ENCODE peak calls at places on chromosomes 5 and 9, in nine cellular contexts. One of them, this sample, is unnamed.

GRCh38 chr5:99285606-99286005 is 356.8 kb upstream of the CHD1 start:
- DNase-seq in HepG2: no peak
- DNase-seq in suprapubic skin: no peak
- DNase-seq in right atrium auricular region: no peak
- DNase-seq in IMR-90: no peak
- DNase-seq in PC-3: no peak
- DNase-seq in left lung: no peak
- DNase-seq in heart left ventricle: no peak
- DNase-seq in fibroblast of lung: no peak
- DNase-seq in this sample: no peak

GRCh38 chr9:108468364-108468763 is 387.4 kb downstream of the ACTL7B start:
- DNase-seq in HepG2: no peak
- DNase-seq in suprapubic skin: no peak
- DNase-seq in right atrium auricular region: no peak
- DNase-seq in IMR-90: peak
- DNase-seq in PC-3: peak
- DNase-seq in left lung: no peak
- DNase-seq in heart left ventricle: no peak
- DNase-seq in fibroblast of lung: no peak
- DNase-seq in this sample: no peak

GRCh38 chr9:93100265-93100636 is 4.2 kb downstream of the CARD19 start:
- DNase-seq in HepG2: no peak
- DNase-seq in suprapubic skin: peak
- DNase-seq in right atrium auricular region: no peak
- DNase-seq in IMR-90: no peak
- DNase-seq in PC-3: no peak
- DNase-seq in left lung: peak
- DNase-seq in heart left ventricle: no peak
- DNase-seq in fibroblast of lung: no peak
- DNase-seq in this sample: no peak

GRCh38 chr9:3441197-3441816 is 84.5 kb downstream of the RFX3 start:
- DNase-seq in HepG2: peak
- DNase-seq in suprapubic skin: no peak
- DNase-seq in right atrium auricular region: no peak
- DNase-seq in IMR-90: peak
- DNase-seq in PC-3: peak
- DNase-seq in left lung: peak
- DNase-seq in heart left ventricle: peak
- DNase-seq in fibroblast of lung: peak
- DNase-seq in this sample: peak

GRCh38 chr9:99129091-99129490 is 24.2 kb downstream of the TGFBR1 start:
- DNase-seq in HepG2: no peak
- DNase-seq in suprapubic skin: no peak
- DNase-seq in right atrium auricular region: no peak
- DNase-seq in IMR-90: no peak
- DNase-seq in PC-3: no peak
- DNase-seq in left lung: no peak
- DNase-seq in heart left ventricle: no peak
- DNase-seq in fibroblast of lung: no peak
- DNase-seq in this sample: peak

GRCh38 chr5:139413963-139414362 is 10.1 kb upstream of the SPATA24 start:
- DNase-seq in HepG2: no peak
- DNase-seq in suprapubic skin: no peak
- DNase-seq in right atrium auricular region: no peak
- DNase-seq in IMR-90: no peak
- DNase-seq in PC-3: no peak
- DNase-seq in left lung: no peak
- DNase-seq in heart left ventricle: no peak
- DNase-seq in fibroblast of lung: no peak
- DNase-seq in this sample: no peak

GRCh38 chr5:160020969-160021368 is 12.0 kb downstream of the TTC1 start:
- DNase-seq in HepG2: no peak
- DNase-seq in suprapubic skin: no peak
- DNase-seq in right atrium auricular region: no peak
- DNase-seq in IMR-90: peak
- DNase-seq in PC-3: no peak
- DNase-seq in left lung: no peak
- DNase-seq in heart left ventricle: no peak
- DNase-seq in fibroblast of lung: peak
- DNase-seq in this sample: no peak

GRCh38 chr5:93385665-93386064 is 195.4 kb downstream of the NR2F1-AS1 start:
- DNase-seq in HepG2: no peak
- DNase-seq in suprapubic skin: no peak
- DNase-seq in right atrium auricular region: no peak
- DNase-seq in IMR-90: peak
- DNase-seq in PC-3: no peak
- DNase-seq in left lung: no peak
- DNase-seq in heart left ventricle: no peak
- DNase-seq in fibroblast of lung: peak
- DNase-seq in this sample: no peak

GRCh38 chr5:95921501-95921900 is 40.1 kb downstream of the ELL2 start:
- DNase-seq in HepG2: no peak
- DNase-seq in suprapubic skin: no peak
- DNase-seq in right atrium auricular region: no peak
- DNase-seq in IMR-90: no peak
- DNase-seq in PC-3: no peak
- DNase-seq in left lung: no peak
- DNase-seq in heart left ventricle: no peak
- DNase-seq in fibroblast of lung: no peak
- DNase-seq in this sample: no peak

GRCh38 chr5:9361835-9362234 is 184.0 kb downstream of the SEMA5A start:
- DNase-seq in HepG2: peak
- DNase-seq in suprapubic skin: no peak
- DNase-seq in right atrium auricular region: peak
- DNase-seq in IMR-90: peak
- DNase-seq in PC-3: peak
- DNase-seq in left lung: no peak
- DNase-seq in heart left ventricle: peak
- DNase-seq in fibroblast of lung: peak
- DNase-seq in this sample: peak

GRCh38 chr5:111229126-111229525 is 4.9 kb downstream of the CAMK4 start:
- DNase-seq in HepG2: no peak
- DNase-seq in suprapubic skin: no peak
- DNase-seq in right atrium auricular region: no peak
- DNase-seq in IMR-90: no peak
- DNase-seq in PC-3: no peak
- DNase-seq in left lung: no peak
- DNase-seq in heart left ventricle: no peak
- DNase-seq in fibroblast of lung: no peak
- DNase-seq in this sample: no peak

GRCh38 chr5:52787600-52788504 is at the start of the genes ITGA1 and PELO:
- DNase-seq in HepG2: peak
- DNase-seq in suprapubic skin: peak
- DNase-seq in right atrium auricular region: peak
- DNase-seq in IMR-90: peak
- DNase-seq in PC-3: peak
- DNase-seq in left lung: peak
- DNase-seq in heart left ventricle: peak
- DNase-seq in fibroblast of lung: peak
- DNase-seq in this sample: peak

GRCh38 chr9:122056484-122056883 is 36.6 kb downstream of the TTLL11 start:
- DNase-seq in HepG2: peak
- DNase-seq in suprapubic skin: no peak
- DNase-seq in right atrium auricular region: no peak
- DNase-seq in IMR-90: no peak
- DNase-seq in PC-3: peak
- DNase-seq in left lung: no peak
- DNase-seq in heart left ventricle: no peak
- DNase-seq in fibroblast of lung: no peak
- DNase-seq in this sample: peak

GRCh38 chr9:123584202-123585176 is 228.5 kb downstream of the CRB2 start:
- DNase-seq in HepG2: no peak
- DNase-seq in suprapubic skin: no peak
- DNase-seq in right atrium auricular region: no peak
- DNase-seq in IMR-90: no peak
- DNase-seq in PC-3: no peak
- DNase-seq in left lung: no peak
- DNase-seq in heart left ventricle: no peak
- DNase-seq in fibroblast of lung: no peak
- DNase-seq in this sample: no peak

GRCh38 chr5:181092428-181092827 is 38.5 kb downstream of the OR2V1 start:
- DNase-seq in HepG2: no peak
- DNase-seq in suprapubic skin: no peak
- DNase-seq in right atrium auricular region: no peak
- DNase-seq in IMR-90: no peak
- DNase-seq in PC-3: no peak
- DNase-seq in left lung: no peak
- DNase-seq in heart left ventricle: no peak
- DNase-seq in fibroblast of lung: no peak
- DNase-seq in this sample: no peak

GRCh38 chr9:84697494-84698114 is 28.1 kb downstream of the NTRK2 start:
- DNase-seq in HepG2: peak
- DNase-seq in suprapubic skin: peak
- DNase-seq in right atrium auricular region: no peak
- DNase-seq in IMR-90: peak
- DNase-seq in PC-3: peak
- DNase-seq in left lung: peak
- DNase-seq in heart left ventricle: peak
- DNase-seq in fibroblast of lung: peak
- DNase-seq in this sample: peak

GRCh38 chr9:116842658-116843057 is 155.6 kb downstream of the TRIM32 start:
- DNase-seq in HepG2: peak
- DNase-seq in suprapubic skin: no peak
- DNase-seq in right atrium auricular region: no peak
- DNase-seq in IMR-90: no peak
- DNase-seq in PC-3: peak
- DNase-seq in left lung: no peak
- DNase-seq in heart left ventricle: no peak
- DNase-seq in fibroblast of lung: no peak
- DNase-seq in this sample: no peak

GRCh38 chr5:148856009-148856367 is 29.6 kb downstream of the ADRB2 start:
- DNase-seq in HepG2: no peak
- DNase-seq in suprapubic skin: no peak
- DNase-seq in right atrium auricular region: no peak
- DNase-seq in IMR-90: no peak
- DNase-seq in PC-3: peak
- DNase-seq in left lung: no peak
- DNase-seq in heart left ventricle: no peak
- DNase-seq in fibroblast of lung: no peak
- DNase-seq in this sample: no peak

GRCh38 chr9:114364123-114364522 is 23.7 kb downstream of the AKNA start:
- DNase-seq in HepG2: peak
- DNase-seq in suprapubic skin: no peak
- DNase-seq in right atrium auricular region: no peak
- DNase-seq in IMR-90: peak
- DNase-seq in PC-3: peak
- DNase-seq in left lung: no peak
- DNase-seq in heart left ventricle: no peak
- DNase-seq in fibroblast of lung: peak
- DNase-seq in this sample: peak

DNA sequence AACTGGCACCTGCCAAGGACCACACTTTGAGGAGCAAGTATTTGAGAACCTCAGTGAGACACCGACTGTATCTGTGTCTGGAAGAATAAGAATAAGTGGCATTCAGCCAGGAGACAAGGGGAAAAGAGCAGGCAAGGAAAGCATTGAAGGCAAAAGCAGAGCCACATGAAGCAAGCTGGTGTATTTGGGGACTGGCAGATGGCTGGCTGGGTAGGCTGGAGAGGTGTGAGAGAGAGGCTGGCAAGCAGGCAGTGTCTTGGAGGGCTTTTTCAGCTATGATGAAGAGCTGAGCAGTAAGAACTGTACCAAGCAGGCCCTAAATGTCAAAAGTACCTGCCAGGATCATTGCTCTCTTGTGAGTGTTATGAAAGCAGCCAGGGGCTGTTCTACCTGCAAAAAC is 14.1 kb upstream of the C5orf58 start:
- DNase-seq in HepG2: no peak
- DNase-seq in suprapubic skin: no peak
- DNase-seq in right atrium auricular region: no peak
- DNase-seq in IMR-90: no peak
- DNase-seq in PC-3: no peak
- DNase-seq in left lung: no peak
- DNase-seq in heart left ventricle: no peak
- DNase-seq in fibroblast of lung: no peak
- DNase-seq in this sample: no peak
- TF ChIP-seq CTCF in HepG2: no peak
- TF ChIP-seq CTCF in suprapubic skin: no peak
- TF ChIP-seq CTCF in right atrium auricular region: no peak
- TF ChIP-seq CTCF in IMR-90: no peak
- TF ChIP-seq CTCF in PC-3: no peak
- TF ChIP-seq CTCF in left lung: no peak
- TF ChIP-seq CTCF in heart left ventricle: no peak
- TF ChIP-seq CTCF in fibroblast of lung: no peak
- TF ChIP-seq CTCF in this sample: no peak

DNA sequence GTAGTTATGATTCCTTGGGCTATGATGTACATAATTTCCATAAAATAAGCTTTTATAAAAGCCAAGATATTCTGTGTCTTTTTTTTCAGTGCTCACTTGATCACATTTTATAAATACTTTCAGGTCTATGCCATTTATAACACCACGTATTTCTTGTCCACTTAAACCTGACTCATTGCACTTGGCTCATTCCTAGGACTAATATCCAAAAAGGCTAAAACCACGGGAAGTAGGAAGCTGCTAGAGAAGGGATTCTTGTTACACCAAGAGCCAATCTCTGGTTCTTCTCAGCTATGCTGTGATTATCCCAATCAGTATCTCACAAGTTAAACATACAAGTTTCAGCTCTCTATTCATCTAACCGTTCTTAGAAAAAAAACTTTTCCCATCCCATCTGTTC is 80.4 kb upstream of the CDH6 start:
- DNase-seq in HepG2: no peak
- DNase-seq in suprapubic skin: no peak
- DNase-seq in right atrium auricular region: no peak
- DNase-seq in IMR-90: peak
- DNase-seq in PC-3: peak
- DNase-seq in left lung: no peak
- DNase-seq in heart left ventricle: no peak
- DNase-seq in fibroblast of lung: peak
- DNase-seq in this sample: peak
- H3K27ac ChIP-seq in HepG2: no peak
- H3K27ac ChIP-seq in suprapubic skin: no peak
- H3K27ac ChIP-seq in right atrium auricular region: no peak
- H3K27ac ChIP-seq in IMR-90: no peak
- H3K27ac ChIP-seq in PC-3: no peak
- H3K27ac ChIP-seq in left lung: no peak
- H3K27ac ChIP-seq in heart left ventricle: no peak
- H3K27ac ChIP-seq in fibroblast of lung: peak
- H3K27ac ChIP-seq in this sample: no peak

GRCh38 chr5:90409318-90410177 is at the start of gene CETN3:
- DNase-seq in HepG2: peak
- DNase-seq in suprapubic skin: peak
- DNase-seq in right atrium auricular region: peak
- DNase-seq in IMR-90: peak
- DNase-seq in PC-3: peak
- DNase-seq in left lung: peak
- DNase-seq in heart left ventricle: peak
- DNase-seq in fibroblast of lung: peak
- DNase-seq in this sample: peak
- TF ChIP-seq CTCF in HepG2: peak
- TF ChIP-seq CTCF in suprapubic skin: no peak
- TF ChIP-seq CTCF in right atrium auricular region: no peak
- TF ChIP-seq CTCF in IMR-90: no peak
- TF ChIP-seq CTCF in PC-3: no peak
- TF ChIP-seq CTCF in left lung: no peak
- TF ChIP-seq CTCF in heart left ventricle: no peak
- TF ChIP-seq CTCF in fibroblast of lung: no peak
- TF ChIP-seq CTCF in this sample: no peak

DNA sequence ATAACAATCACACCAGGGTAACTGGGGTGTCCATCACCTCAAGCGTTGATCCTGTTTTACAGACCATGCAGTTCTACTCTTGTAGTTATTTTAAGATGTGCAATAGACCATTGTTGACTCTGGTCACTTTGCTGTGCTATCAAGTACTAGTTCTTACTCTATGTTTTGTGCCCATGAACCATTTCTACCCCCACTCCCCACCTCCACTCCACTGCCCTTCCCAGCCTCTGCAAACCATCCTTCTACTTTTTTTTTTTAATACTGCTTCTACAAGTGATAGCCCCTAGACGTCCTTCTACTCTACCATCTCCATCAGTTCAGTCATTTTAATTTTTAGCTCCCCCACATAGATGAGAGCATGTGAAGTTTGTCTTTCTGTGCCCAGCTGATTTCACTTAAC is 38.8 kb downstream of the EHMT1 start:
- DNase-seq in HepG2: no peak
- DNase-seq in suprapubic skin: no peak
- DNase-seq in right atrium auricular region: no peak
- DNase-seq in IMR-90: no peak
- DNase-seq in PC-3: no peak
- DNase-seq in left lung: no peak
- DNase-seq in heart left ventricle: no peak
- DNase-seq in fibroblast of lung: no peak
- DNase-seq in this sample: no peak
- H3K27ac ChIP-seq in HepG2: no peak
- H3K27ac ChIP-seq in suprapubic skin: no peak
- H3K27ac ChIP-seq in right atrium auricular region: no peak
- H3K27ac ChIP-seq in IMR-90: no peak
- H3K27ac ChIP-seq in PC-3: no peak
- H3K27ac ChIP-seq in left lung: no peak
- H3K27ac ChIP-seq in heart left ventricle: no peak
- H3K27ac ChIP-seq in fibroblast of lung: no peak
- H3K27ac ChIP-seq in this sample: no peak

This sample was measured in RWPE1.